ENCODE peak calls at places on chromosomes 3 and 15, in seven cellular contexts. L is activated gamma-delta T cell treated with Interleukin-2 at 50 U/mL for 16 hours; B is activated naive CD8-positive, alpha-beta T cell treated with anti-CD3 and anti-CD28 coated beads for 36 hours; Z is endothelial cell; J is posterior cingulate gyrus; U is mucosa of gallbladder; F is stimulated activated CD4-positive, alpha-beta T cell treated with anti-CD3 and anti-CD28 coated beads, TNF-alpha, amount 100 ng/mL, for 1 hour. P is an unnamed sample.
A peak's percentile ranks its signal among the peaks of the same experiment; 100 is the strongest.

GRCh38 chr3:174169736-174170135 is 689.4 kb upstream of the NAALADL2 start:
- DNase-seq in B (no peak), F (no peak), U (no peak), J (no peak), Z (no peak), L (no peak), P (no peak)

GRCh38 chr3:107024481-107025153 is 352.6 kb upstream of the CCDC54 start:
- DNase-seq in B (no peak), U (no peak), Z (no peak), J (no peak), F (no peak), L (no peak), P (no peak)

GRCh38 chr3:108292465-108292864 is 3.9 kb upstream of the HHLA2 start:
- DNase-seq in Z (no peak), B (no peak), L (no peak), F (no peak), U (no peak), J (no peak), P (no peak)

GRCh38 chr3:23550402-23550801 is 255.4 kb upstream of the UBE2E1 start:
- DNase-seq in B (no peak), Z (no peak), F (no peak), J (no peak), L (no peak), U (no peak), P (peak; percentile 28)

GRCh38 chr3:122661633-122662032 is 19.0 kb upstream of the PARP14 start:
- DNase-seq in J (no peak), Z (no peak), L (no peak), U (no peak), B (no peak), F (no peak), P (no peak)

GRCh38 chr3:67389176-67389575 is 265.2 kb downstream of the SUCLG2 start:
- DNase-seq in L (no peak), B (no peak), J (no peak), Z (no peak), U (no peak), F (no peak), P (peak; percentile 54)

GRCh38 chr3:123053107-123053506 is 13.7 kb upstream of the PDIA5 start:
- DNase-seq in B (no peak), J (no peak), F (no peak), U (no peak), Z (no peak), L (no peak), P (no peak)

GRCh38 chr15:47586653-47587224 is 130.6 kb upstream of the SEMA6D start:
- DNase-seq in J (no peak), U (no peak), F (no peak), Z (no peak), B (no peak), L (no peak), P (no peak)

GRCh38 chr3:14475601-14476000 is 64.5 kb downstream of the GRIP2 start:
- DNase-seq in J (no peak), U (no peak), F (no peak), B (no peak), Z (no peak), L (no peak), P (no peak)

GRCh38 chr3:64157150-64158035 is 67.9 kb downstream of the PRICKLE2 start:
- DNase-seq in Z (no peak), U (no peak), B (no peak), F (no peak), L (no peak), J (no peak), P (no peak)

GRCh38 chr3:177932750-177933660 is 603.2 kb upstream of the KCNMB2 start:
- DNase-seq in B (no peak), F (no peak), J (no peak), L (no peak), Z (no peak), U (no peak), P (no peak)

GRCh38 chr3:14795996-14796395 is 22.8 kb upstream of the FGD5 start:
- DNase-seq in F (no peak), L (no peak), U (no peak), B (no peak), J (no peak), Z (no peak), P (no peak)

GRCh38 chr15:93829115-93829849 is 402.1 kb upstream of the MCTP2 start:
- DNase-seq in Z (no peak), U (no peak), J (no peak), B (no peak), L (no peak), F (no peak), P (no peak)

GRCh38 chr15:47184405-47185221 is 532.7 kb upstream of the SEMA6D start:
- DNase-seq in F (no peak), L (no peak), J (no peak), B (peak; percentile 0), U (no peak), Z (peak; percentile 8), P (peak; percentile 9)

GRCh38 chr3:157128771-157129671 is 30.9 kb downstream of the CCNL1 start:
- DNase-seq in Z (no peak), F (no peak), U (peak; percentile 89), B (peak; percentile 45), L (peak; percentile 54), J (no peak), P (no peak)

GRCh38 chr3:131338948-131339640 is 42.5 kb upstream of the NUDT16 start:
- DNase-seq in U (no peak), Z (no peak), J (no peak), F (no peak), L (no peak), B (no peak), P (no peak)

GRCh38 chr15:101613130-101614000 is 38.8 kb downstream of the TM2D3 start:
- DNase-seq in U (peak; percentile 87), Z (no peak), L (no peak), F (no peak), B (no peak), J (peak; percentile 60), P (no peak)

GRCh38 chr3:56157693-56158092 is 310.6 kb downstream of the ERC2 start:
- DNase-seq in B (no peak), Z (no peak), F (no peak), L (no peak), U (no peak), J (peak; percentile 16), P (no peak)

GRCh38 chr15:90873998-90874605 is 5.7 kb downstream of the FURIN start:
- DNase-seq in Z (no peak), U (peak; percentile 57), L (no peak), B (no peak), F (no peak), J (no peak), P (no peak)

GRCh38 chr3:15405448-15406050 is 21.8 kb downstream of the METTL6 start:
- DNase-seq in B (no peak), U (no peak), Z (peak; percentile 21), L (no peak), F (no peak), J (no peak), P (peak; percentile 58)